ENCODE peak calls at places on chromosomes 2 and 18, in five cellular contexts. One of them, this sample, is unnamed.
A peak's percentile ranks its signal among the peaks of the same experiment; 100 is the strongest.

GRCh38 chr2:132415256-132416079 is 1.1 kb upstream of the GPR39 start:
- DNase-seq in CD8-positive, alpha-beta memory T cell: no peak
- DNase-seq in mammary epithelial cell: peak; percentile 20
- DNase-seq in cardiac muscle cell: peak; percentile 20
- DNase-seq in lung: no peak
- DNase-seq in this sample: no peak

GRCh38 chr2:146576301-146576700 is 1268.5 kb upstream of the ACVR2A start:
- DNase-seq in CD8-positive, alpha-beta memory T cell: no peak
- DNase-seq in mammary epithelial cell: peak; percentile 67
- DNase-seq in cardiac muscle cell: peak; percentile 48
- DNase-seq in lung: no peak
- DNase-seq in this sample: no peak

GRCh38 chr2:70983506-70984227 is 5.2 kb downstream of the ANKRD53 start:
- DNase-seq in CD8-positive, alpha-beta memory T cell: no peak
- DNase-seq in mammary epithelial cell: no peak
- DNase-seq in cardiac muscle cell: no peak
- DNase-seq in lung: no peak
- DNase-seq in this sample: no peak

GRCh38 chr2:196328088-196328680 is 156.8 kb upstream of the STK17B start:
- DNase-seq in CD8-positive, alpha-beta memory T cell: no peak
- DNase-seq in mammary epithelial cell: no peak
- DNase-seq in cardiac muscle cell: no peak
- DNase-seq in lung: no peak
- DNase-seq in this sample: no peak

GRCh38 chr2:238703436-238703835 is 144.4 kb upstream of the TWIST2 start:
- DNase-seq in CD8-positive, alpha-beta memory T cell: no peak
- DNase-seq in mammary epithelial cell: no peak
- DNase-seq in cardiac muscle cell: no peak
- DNase-seq in lung: peak; percentile 24
- DNase-seq in this sample: no peak

GRCh38 chr18:54626779-54627178 is 35.7 kb downstream of the DYNAP start:
- DNase-seq in CD8-positive, alpha-beta memory T cell: no peak
- DNase-seq in mammary epithelial cell: no peak
- DNase-seq in cardiac muscle cell: no peak
- DNase-seq in lung: no peak
- DNase-seq in this sample: no peak

GRCh38 chr18:61764381-61764780 is 128.4 kb downstream of the RNF152 start:
- DNase-seq in CD8-positive, alpha-beta memory T cell: no peak
- DNase-seq in mammary epithelial cell: peak; percentile 33
- DNase-seq in cardiac muscle cell: peak; percentile 25
- DNase-seq in lung: no peak
- DNase-seq in this sample: no peak

GRCh38 chr2:68908392-68908970 is 37.3 kb upstream of the BMP10 start:
- DNase-seq in CD8-positive, alpha-beta memory T cell: peak; percentile 75
- DNase-seq in mammary epithelial cell: peak; percentile 94
- DNase-seq in cardiac muscle cell: peak; percentile 80
- DNase-seq in lung: peak; percentile 81
- DNase-seq in this sample: peak; percentile 68

GRCh38 chr2:235936493-235936892 is 231.7 kb downstream of the GBX2 start:
- DNase-seq in CD8-positive, alpha-beta memory T cell: no peak
- DNase-seq in mammary epithelial cell: no peak
- DNase-seq in cardiac muscle cell: peak; percentile 40
- DNase-seq in lung: no peak
- DNase-seq in this sample: no peak

GRCh38 chr18:2961828-2962227 is 51.1 kb downstream of the LPIN2 start:
- DNase-seq in CD8-positive, alpha-beta memory T cell: peak; percentile 29
- DNase-seq in mammary epithelial cell: no peak
- DNase-seq in cardiac muscle cell: peak; percentile 64
- DNase-seq in lung: no peak
- DNase-seq in this sample: no peak

GRCh38 chr2:174797792-174798276 is 33.6 kb upstream of the CHRNA1 start:
- DNase-seq in CD8-positive, alpha-beta memory T cell: no peak
- DNase-seq in mammary epithelial cell: no peak
- DNase-seq in cardiac muscle cell: no peak
- DNase-seq in lung: no peak
- DNase-seq in this sample: no peak

GRCh38 chr2:45713591-45713990 is 62.1 kb downstream of the PRKCE start:
- DNase-seq in CD8-positive, alpha-beta memory T cell: no peak
- DNase-seq in mammary epithelial cell: no peak
- DNase-seq in cardiac muscle cell: no peak
- DNase-seq in lung: no peak
- DNase-seq in this sample: no peak

GRCh38 chr18:12088096-12088495 is 5.5 kb upstream of the ANKRD62 start:
- DNase-seq in CD8-positive, alpha-beta memory T cell: no peak
- DNase-seq in mammary epithelial cell: no peak
- DNase-seq in cardiac muscle cell: no peak
- DNase-seq in lung: no peak
- DNase-seq in this sample: no peak

GRCh38 chr2:153133716-153134115 is 344.8 kb downstream of the RPRM start:
- DNase-seq in CD8-positive, alpha-beta memory T cell: no peak
- DNase-seq in mammary epithelial cell: no peak
- DNase-seq in cardiac muscle cell: no peak
- DNase-seq in lung: no peak
- DNase-seq in this sample: no peak

GRCh38 chr2:59630789-59631188 is 922.7 kb downstream of the BCL11A start:
- DNase-seq in CD8-positive, alpha-beta memory T cell: no peak
- DNase-seq in mammary epithelial cell: no peak
- DNase-seq in cardiac muscle cell: no peak
- DNase-seq in lung: no peak
- DNase-seq in this sample: no peak

GRCh38 chr2:213279961-213280360 is 4.3 kb upstream of the SPAG16 start:
- DNase-seq in CD8-positive, alpha-beta memory T cell: no peak
- DNase-seq in mammary epithelial cell: no peak
- DNase-seq in cardiac muscle cell: peak; percentile 80
- DNase-seq in lung: no peak
- DNase-seq in this sample: no peak

GRCh38 chr2:64655873-64656272 is 2.2 kb upstream of the SERTAD2 start:
- DNase-seq in CD8-positive, alpha-beta memory T cell: no peak
- DNase-seq in mammary epithelial cell: no peak
- DNase-seq in cardiac muscle cell: no peak
- DNase-seq in lung: no peak
- DNase-seq in this sample: no peak

GRCh38 chr2:119435953-119436297 is 4.3 kb downstream of the TMEM37 start:
- DNase-seq in CD8-positive, alpha-beta memory T cell: no peak
- DNase-seq in mammary epithelial cell: no peak
- DNase-seq in cardiac muscle cell: no peak
- DNase-seq in lung: no peak
- DNase-seq in this sample: no peak

GRCh38 chr2:85269959-85270358 is 57.8 kb downstream of the TGOLN2 start:
- DNase-seq in CD8-positive, alpha-beta memory T cell: no peak
- DNase-seq in mammary epithelial cell: no peak
- DNase-seq in cardiac muscle cell: peak; percentile 85
- DNase-seq in lung: no peak
- DNase-seq in this sample: no peak

GRCh38 chr2:235171511-235172130 is 219.8 kb downstream of the SH3BP4 start:
- DNase-seq in CD8-positive, alpha-beta memory T cell: no peak
- DNase-seq in mammary epithelial cell: peak; percentile 54
- DNase-seq in cardiac muscle cell: peak; percentile 83
- DNase-seq in lung: no peak
- DNase-seq in this sample: no peak

GRCh38 chr18:37299471-37300304 is 265.9 kb downstream of the CELF4 start:
- DNase-seq in CD8-positive, alpha-beta memory T cell: no peak
- DNase-seq in mammary epithelial cell: peak; percentile 91
- DNase-seq in cardiac muscle cell: peak; percentile 99
- DNase-seq in lung: peak; percentile 85
- DNase-seq in this sample: peak; percentile 99

GRCh38 chr2:55309441-55309840 is 40.4 kb upstream of the MTIF2 start:
- DNase-seq in CD8-positive, alpha-beta memory T cell: no peak
- DNase-seq in mammary epithelial cell: peak; percentile 9
- DNase-seq in cardiac muscle cell: peak; percentile 68
- DNase-seq in lung: no peak
- DNase-seq in this sample: peak; percentile 4

GRCh38 chr2:183049420-183049819 is 11.2 kb upstream of the NCKAP1 start:
- DNase-seq in CD8-positive, alpha-beta memory T cell: no peak
- DNase-seq in mammary epithelial cell: no peak
- DNase-seq in cardiac muscle cell: no peak
- DNase-seq in lung: no peak
- DNase-seq in this sample: no peak

GRCh38 chr2:86622409-86622877 is 1.2 kb downstream of the RNF103 start:
- DNase-seq in CD8-positive, alpha-beta memory T cell: peak; percentile 28
- DNase-seq in mammary epithelial cell: peak; percentile 39
- DNase-seq in cardiac muscle cell: peak; percentile 22
- DNase-seq in lung: peak; percentile 38
- DNase-seq in this sample: no peak

GRCh38 chr2:68716948-68717661 is 17.5 kb upstream of the ARHGAP25 start:
- DNase-seq in CD8-positive, alpha-beta memory T cell: no peak
- DNase-seq in mammary epithelial cell: no peak
- DNase-seq in cardiac muscle cell: no peak
- DNase-seq in lung: no peak
- DNase-seq in this sample: no peak

GRCh38 chr2:95674186-95674585 is 82.4 kb downstream of the TRIM43 start:
- DNase-seq in CD8-positive, alpha-beta memory T cell: no peak
- DNase-seq in mammary epithelial cell: no peak
- DNase-seq in cardiac muscle cell: no peak
- DNase-seq in lung: no peak
- DNase-seq in this sample: no peak

GRCh38 chr2:215791481-215791937 is 221.8 kb downstream of the MREG start:
- DNase-seq in CD8-positive, alpha-beta memory T cell: no peak
- DNase-seq in mammary epithelial cell: no peak
- DNase-seq in cardiac muscle cell: no peak
- DNase-seq in lung: no peak
- DNase-seq in this sample: no peak

GRCh38 chr2:28442328-28442727 is 49.7 kb downstream of the FOSL2 start:
- DNase-seq in CD8-positive, alpha-beta memory T cell: no peak
- DNase-seq in mammary epithelial cell: peak; percentile 39
- DNase-seq in cardiac muscle cell: no peak
- DNase-seq in lung: no peak
- DNase-seq in this sample: no peak

GRCh38 chr2:239598011-239598731 is 197.4 kb upstream of the HDAC4 start:
- DNase-seq in CD8-positive, alpha-beta memory T cell: no peak
- DNase-seq in mammary epithelial cell: no peak
- DNase-seq in cardiac muscle cell: no peak
- DNase-seq in lung: no peak
- DNase-seq in this sample: no peak

GRCh38 chr18:3753116-3753515 is 303.1 kb downstream of the TGIF1 start:
- DNase-seq in CD8-positive, alpha-beta memory T cell: no peak
- DNase-seq in mammary epithelial cell: no peak
- DNase-seq in cardiac muscle cell: no peak
- DNase-seq in lung: no peak
- DNase-seq in this sample: no peak

DNA sequence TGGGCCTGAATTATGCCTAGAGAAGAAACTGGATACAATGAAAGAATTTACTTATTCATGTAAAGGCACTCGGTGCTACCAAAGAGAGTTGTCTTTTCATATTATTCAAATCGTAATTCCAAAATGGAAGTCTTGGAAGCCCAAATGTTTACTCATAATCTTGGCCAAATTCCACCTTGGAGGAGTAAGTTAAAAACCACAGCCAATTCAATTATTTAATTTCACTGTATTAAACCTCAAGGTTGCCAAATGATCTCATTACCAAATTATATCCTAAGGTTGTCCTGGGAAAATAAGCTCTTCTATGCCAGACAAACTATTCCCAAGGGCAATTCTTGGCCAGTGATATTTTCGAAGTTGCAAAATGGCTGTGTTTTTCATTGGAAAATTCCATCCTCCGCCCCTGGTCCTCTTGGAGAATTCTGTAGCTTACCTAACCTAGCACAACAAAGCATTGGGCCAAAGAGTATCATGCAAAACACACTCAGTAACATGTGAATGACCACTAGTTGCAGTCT is 11.1 kb upstream of the VPS4B start:
- DNase-seq in CD8-positive, alpha-beta memory T cell: no peak
- DNase-seq in mammary epithelial cell: no peak
- DNase-seq in cardiac muscle cell: no peak
- DNase-seq in lung: no peak
- DNase-seq in this sample: no peak
- H3K4me3 ChIP-seq in CD8-positive, alpha-beta memory T cell: no peak overlapping the region
- H3K4me3 ChIP-seq in mammary epithelial cell: no peak overlapping the region
- H3K4me3 ChIP-seq in cardiac muscle cell: no peak overlapping the region
- H3K4me3 ChIP-seq in lung: no peak overlapping the region
- H3K4me3 ChIP-seq in this sample: no peak overlapping the region

DNA sequence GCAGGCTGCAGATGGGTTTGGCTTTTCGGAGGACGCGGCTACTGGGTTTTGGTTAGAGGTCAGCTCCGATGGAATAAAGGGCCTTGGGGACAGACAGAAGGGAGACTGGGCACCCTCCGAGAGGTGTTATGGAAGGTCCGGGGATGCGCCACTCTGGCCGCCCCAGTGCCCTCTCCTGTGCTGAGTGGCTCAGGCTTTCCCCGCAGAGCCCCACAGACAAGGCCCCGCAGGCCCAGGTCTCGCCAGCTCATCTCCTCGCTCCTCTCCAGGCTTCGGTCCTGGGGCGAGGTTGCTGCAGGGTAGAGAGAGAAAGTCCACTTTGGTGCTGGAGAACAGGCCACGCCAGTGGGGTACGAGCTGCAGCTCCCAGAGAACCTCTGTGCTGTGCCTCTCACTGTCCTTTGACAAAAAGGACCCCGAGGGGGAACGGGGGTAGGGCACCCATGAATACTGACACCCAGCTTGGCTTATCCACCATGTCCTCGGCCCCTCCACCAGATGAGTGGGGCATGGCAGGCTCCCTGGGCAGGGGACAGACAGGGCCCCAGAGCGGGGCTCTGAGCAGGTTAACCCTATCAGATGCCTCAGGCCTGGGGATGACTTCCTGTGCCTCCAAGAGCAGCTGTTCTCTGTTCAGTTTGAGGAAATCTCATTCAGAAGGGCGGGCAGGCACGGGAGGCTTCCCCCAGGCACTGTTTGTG is 15.9 kb upstream of the CNNM3 start:
- DNase-seq in CD8-positive, alpha-beta memory T cell: no peak
- DNase-seq in mammary epithelial cell: no peak
- DNase-seq in cardiac muscle cell: no peak
- DNase-seq in lung: no peak
- DNase-seq in this sample: no peak
- H3K4me3 ChIP-seq in CD8-positive, alpha-beta memory T cell: no peak overlapping the region
- H3K4me3 ChIP-seq in mammary epithelial cell: no peak overlapping the region
- H3K4me3 ChIP-seq in cardiac muscle cell: no peak overlapping the region
- H3K4me3 ChIP-seq in lung: no peak overlapping the region
- H3K4me3 ChIP-seq in this sample: no peak overlapping the region

GRCh38 chr2:120908314-120908975 is 172.8 kb downstream of the GLI2 start:
- DNase-seq in CD8-positive, alpha-beta memory T cell: no peak
- DNase-seq in mammary epithelial cell: no peak
- DNase-seq in cardiac muscle cell: no peak
- DNase-seq in lung: no peak
- DNase-seq in this sample: no peak

GRCh38 chr2:120910069-120910468 is 174.4 kb downstream of the GLI2 start:
- DNase-seq in CD8-positive, alpha-beta memory T cell: no peak
- DNase-seq in mammary epithelial cell: no peak
- DNase-seq in cardiac muscle cell: no peak
- DNase-seq in lung: no peak
- DNase-seq in this sample: no peak

GRCh38 chr2:120907822-120908221 is 172.2 kb downstream of the GLI2 start:
- DNase-seq in CD8-positive, alpha-beta memory T cell: no peak
- DNase-seq in mammary epithelial cell: no peak
- DNase-seq in cardiac muscle cell: no peak
- DNase-seq in lung: no peak
- DNase-seq in this sample: no peak

GRCh38 chr2:120910956-120911951 is 175.6 kb downstream of the GLI2 start:
- DNase-seq in CD8-positive, alpha-beta memory T cell: no peak
- DNase-seq in mammary epithelial cell: no peak
- DNase-seq in cardiac muscle cell: peak; percentile 53
- DNase-seq in lung: no peak
- DNase-seq in this sample: no peak

GRCh38 chr2:120909102-120909501 is 173.4 kb downstream of the GLI2 start:
- DNase-seq in CD8-positive, alpha-beta memory T cell: no peak
- DNase-seq in mammary epithelial cell: no peak
- DNase-seq in cardiac muscle cell: no peak
- DNase-seq in lung: no peak
- DNase-seq in this sample: no peak
- H3K4me3 ChIP-seq in CD8-positive, alpha-beta memory T cell: no peak overlapping the region
- H3K4me3 ChIP-seq in mammary epithelial cell: no peak overlapping the region
- H3K4me3 ChIP-seq in cardiac muscle cell: no peak overlapping the region
- H3K4me3 ChIP-seq in lung: no peak overlapping the region
- H3K4me3 ChIP-seq in this sample: no peak overlapping the region

GRCh38 chr2:237081596-237081995 is 4.1 kb upstream of the COPS8 start:
- DNase-seq in CD8-positive, alpha-beta memory T cell: no peak
- DNase-seq in mammary epithelial cell: no peak
- DNase-seq in cardiac muscle cell: no peak
- DNase-seq in lung: no peak
- DNase-seq in this sample: no peak
- H3K4me3 ChIP-seq in CD8-positive, alpha-beta memory T cell: no peak overlapping the region
- H3K4me3 ChIP-seq in mammary epithelial cell: no peak overlapping the region
- H3K4me3 ChIP-seq in cardiac muscle cell: no peak overlapping the region
- H3K4me3 ChIP-seq in lung: no peak overlapping the region
- H3K4me3 ChIP-seq in this sample: no peak overlapping the region

This sample was measured in retinal pigment epithelial cell.